ENCODE peak calls at places on chromosomes 12 and 14, in ten cellular contexts. V, T, E, I, P, D, J, W, O and S are unnamed samples.

GRCh38 chr14:37901978-37902377 is 305.7 kb upstream of the SSTR1 start:
- DNase-seq in V (peak; percentile 65), T (peak; percentile 65), E (no peak), I (peak; percentile 67), P (no peak), D (peak; percentile 66), J (no peak), W (no peak), O (no peak), S (no peak)

GRCh38 chr12:111270773-111271172 is 98.1 kb downstream of the PHETA1 start:
- DNase-seq in V (peak; percentile 6), T (no peak), E (no peak), I (no peak), P (no peak), D (no peak), J (no peak), W (no peak), O (no peak), S (no peak)

GRCh38 chr14:63200035-63200740 is 4.1 kb upstream of the RHOJ start:
- DNase-seq in V (no peak), T (no peak), E (no peak), I (no peak), P (no peak), D (peak; percentile 50), J (no peak), W (no peak), O (no peak), S (no peak)

GRCh38 chr12:49893753-49894752 is 9.6 kb downstream of the FAIM2 start:
- DNase-seq in V (peak; percentile 19), T (peak; percentile 26), E (no peak), I (peak; percentile 15), P (no peak), D (no peak), J (peak; percentile 45), W (no peak), O (no peak), S (no peak)

GRCh38 chr12:71057330-71057729 is 100.5 kb downstream of the TSPAN8 start:
- DNase-seq in V (no peak), T (no peak), E (no peak), I (no peak), P (peak; percentile 33), D (no peak), J (no peak), W (no peak), O (no peak), S (no peak)

GRCh38 chr12:107544947-107545346 is 140.7 kb upstream of the PWP1 start:
- DNase-seq in V (no peak), T (no peak), E (no peak), I (no peak), P (no peak), D (no peak), J (no peak), W (no peak), O (no peak), S (no peak)

GRCh38 chr12:1357711-1358110 is 236.7 kb downstream of the FBXL14 start:
- DNase-seq in V (no peak), T (no peak), E (peak; percentile 53), I (no peak), P (no peak), D (no peak), J (no peak), W (no peak), O (no peak), S (no peak)

GRCh38 chr12:71070416-71071155 is 87.2 kb downstream of the TSPAN8 start:
- DNase-seq in V (no peak), T (no peak), E (no peak), I (no peak), P (no peak), D (no peak), J (no peak), W (no peak), O (no peak), S (no peak)

GRCh38 chr14:75989134-75989533 is 3.6 kb downstream of the IFT43 start:
- DNase-seq in V (peak; percentile 69), T (peak; percentile 84), E (no peak), I (no peak), P (no peak), D (peak; percentile 60), J (peak; percentile 38), W (peak; percentile 71), O (peak; percentile 52), S (no peak)

GRCh38 chr14:103135333-103136075 is 12.2 kb downstream of the TNFAIP2 start:
- DNase-seq in V (no peak), T (no peak), E (no peak), I (peak; percentile 52), P (no peak), D (no peak), J (no peak), W (no peak), O (no peak), S (no peak)

GRCh38 chr12:31853977-31854376 is 105.2 kb upstream of the RESF1 start:
- DNase-seq in V (no peak), T (no peak), E (no peak), I (no peak), P (no peak), D (no peak), J (peak; percentile 17), W (no peak), O (no peak), S (no peak)

GRCh38 chr12:118402251-118402650 is 25.9 kb downstream of the SUDS3 start:
- DNase-seq in V (peak; percentile 93), T (no peak), E (no peak), I (no peak), P (no peak), D (no peak), J (no peak), W (no peak), O (no peak), S (no peak)

GRCh38 chr12:795305-795704 is 42.9 kb downstream of the WNK1 start:
- DNase-seq in V (no peak), T (no peak), E (no peak), I (no peak), P (no peak), D (no peak), J (no peak), W (no peak), O (no peak), S (peak; percentile 5)

GRCh38 chr14:89415139-89415538 is 1.9 kb downstream of the FOXN3 start:
- DNase-seq in V (no peak), T (peak; percentile 21), E (no peak), I (no peak), P (no peak), D (no peak), J (no peak), W (no peak), O (no peak), S (no peak)

GRCh38 chr14:52827426-52827825 is 36.0 kb upstream of the GNPNAT1 start:
- DNase-seq in V (no peak), T (no peak), E (peak; percentile 28), I (no peak), P (no peak), D (no peak), J (no peak), W (no peak), O (no peak), S (no peak)

GRCh38 chr12:26133508-26133907 is 8.7 kb upstream of the BHLHE41 start:
- DNase-seq in V (no peak), T (no peak), E (no peak), I (no peak), P (no peak), D (no peak), J (no peak), W (no peak), O (no peak), S (no peak)

GRCh38 chr14:104134061-104134965 is 4.1 kb upstream of the KIF26A start:
- DNase-seq in V (no peak), T (no peak), E (peak; percentile 18), I (peak; percentile 33), P (peak; percentile 20), D (no peak), J (no peak), W (no peak), O (no peak), S (no peak)

GRCh38 chr14:102323102-102323501 is 3.6 kb downstream of the ZNF839 start:
- DNase-seq in V (peak; percentile 81), T (peak; percentile 81), E (peak; percentile 59), I (peak; percentile 92), P (peak; percentile 70), D (peak; percentile 43), J (peak; percentile 75), W (peak; percentile 48), O (peak; percentile 68), S (no peak)

GRCh38 chr12:30457621-30458289 is 237.9 kb downstream of the IPO8 start:
- DNase-seq in V (peak; percentile 64), T (no peak), E (peak; percentile 9), I (no peak), P (peak; percentile 14), D (no peak), J (peak; percentile 71), W (no peak), O (no peak), S (no peak)
- TF ChIP-seq CTCF in V (peak; percentile 28), T (no peak), E (no peak), I (no peak), P (peak; percentile 57), D (peak; percentile 47), J (peak; percentile 51), W (peak; percentile 12), O (no peak), S (no peak)

DNA sequence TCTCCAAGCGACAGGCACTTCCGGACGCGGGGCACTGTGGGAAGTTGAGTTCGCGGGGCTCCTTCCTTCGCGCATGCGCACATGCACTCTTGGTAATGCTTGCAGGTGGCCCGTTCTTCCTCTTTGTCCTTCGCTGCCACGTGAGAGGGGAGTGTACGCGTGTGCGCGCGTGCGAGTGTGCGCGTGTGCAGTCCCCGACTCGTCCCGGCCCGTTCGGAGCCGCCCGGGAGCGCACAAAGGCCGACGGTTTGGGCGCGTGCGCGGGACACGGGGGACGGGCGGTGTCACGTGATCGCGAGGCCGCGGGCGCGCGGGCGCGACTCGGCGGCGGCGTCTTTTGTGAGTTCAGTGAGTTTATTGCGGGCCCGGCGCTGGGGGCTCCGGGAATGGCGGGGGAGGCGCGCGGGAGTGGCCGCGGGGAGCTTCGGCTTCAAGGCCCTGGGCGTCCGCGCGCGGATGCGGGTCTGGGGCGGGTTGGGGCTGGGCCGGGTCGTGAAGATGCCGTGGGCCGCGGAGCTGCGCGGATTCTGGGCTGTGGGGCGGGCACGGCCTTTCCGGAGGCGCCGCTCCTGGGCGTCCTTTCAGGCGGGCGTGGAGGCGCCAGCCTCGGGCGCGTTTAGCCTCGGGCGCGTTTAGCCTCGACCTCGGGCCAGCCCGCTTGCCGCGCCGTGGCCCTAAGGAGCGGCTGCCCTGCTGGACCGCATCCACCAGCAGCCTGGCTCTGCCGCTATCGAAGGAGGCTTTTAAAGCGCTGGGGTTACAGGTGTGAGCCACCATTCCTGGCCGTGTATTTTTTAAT is at the start of gene ZNF84:
- DNase-seq in V (peak; percentile 98), T (peak; percentile 98), E (peak; percentile 98), I (peak; percentile 98), P (peak; percentile 95), D (peak; percentile 97), J (peak; percentile 99), W (peak; percentile 94), O (peak; percentile 95), S (peak; percentile 95)
- H3K9me3 ChIP-seq in V (peaks cover 36% of the 10 kb centered on the region), T (peaks cover 26% of the 10 kb centered on the region), E (peaks cover 41% of the 10 kb centered on the region), I (peaks cover 68% of the 10 kb centered on the region), P (peaks cover 48% of the 10 kb centered on the region), D (peaks cover 60% of the 10 kb centered on the region), J (peaks cover 31% of the 10 kb centered on the region), W (peaks cover 43% of the 10 kb centered on the region), O (peaks cover 21% of the 10 kb centered on the region), S (peaks cover 65% of the 10 kb centered on the region)

GRCh38 chr14:39469094-39469710 is 37.0 kb upstream of the FBXO33 start:
- DNase-seq in V (no peak), T (no peak), E (peak; percentile 20), I (no peak), P (no peak), D (no peak), J (peak; percentile 24), W (no peak), O (no peak), S (peak; percentile 9)
- TF ChIP-seq CTCF in V (peak; percentile 27), T (no peak), E (peak; percentile 36), I (no peak), P (peak; percentile 6), D (peak; percentile 5), J (peak; percentile 23), W (no peak), O (no peak), S (no peak)

GRCh38 chr12:132955094-132955932 is 793 bp downstream of the ZNF605 start:
- DNase-seq in V (peak; percentile 67), T (peak; percentile 73), E (peak; percentile 64), I (peak; percentile 67), P (no peak), D (peak; percentile 41), J (peak; percentile 67), W (peak; percentile 48), O (peak; percentile 47), S (no peak)
- H3K9me3 ChIP-seq in V (peaks cover 30% of the 10 kb centered on the region), T (peaks cover 5% of the 10 kb centered on the region), E (peaks cover 25% of the 10 kb centered on the region), I (peaks cover 23% of the 10 kb centered on the region), P (peaks cover 6% of the 10 kb centered on the region), D (peaks cover 32% of the 10 kb centered on the region), J (peaks cover 22% of the 10 kb centered on the region), W (peaks cover 8% of the 10 kb centered on the region), O (peaks cover 11% of the 10 kb centered on the region), S (no peaks in the 10 kb centered on the region)